ENCODE peak calls at places on chromosomes 11 and 22, in seven cellular contexts. W is fibroblast of lung, X is left ventricle myocardium inferior, Y is mucosa of descending colon, U is cardiac fibroblast, Q is astrocyte of the spinal cord, A is tibial nerve. O is an unnamed sample.

GRCh38 chr11:62540804-62541671 is 5.6 kb downstream of the AHNAK start:
- DNase-seq in W (no peak), X (peak; percentile 50), Y (peak; percentile 53), U (no peak), Q (no peak), A (no peak), O (no peak)

GRCh38 chr11:32105871-32106312 is 15.0 kb downstream of the RCN1 start:
- DNase-seq in W (no peak), X (no peak), Y (no peak), U (no peak), Q (no peak), A (no peak), O (no peak)

GRCh38 chr11:85685820-85686459 is at the start of gene CCDC89:
- DNase-seq in W (peak; percentile 99), X (peak; percentile 77), Y (peak; percentile 45), U (peak; percentile 99), Q (peak; percentile 94), A (peak; percentile 70), O (peak; percentile 98)

GRCh38 chr11:64810891-64811272 is 531 bp upstream of the MEN1 start:
- DNase-seq in W (no peak), X (no peak), Y (peak; percentile 45), U (no peak), Q (no peak), A (peak; percentile 8), O (no peak)

GRCh38 chr11:35144811-35145210 is 5.8 kb downstream of the CD44 start:
- DNase-seq in W (peak; percentile 72), X (no peak), Y (no peak), U (peak; percentile 71), Q (no peak), A (no peak), O (peak; percentile 68)

GRCh38 chr11:78961186-78961782 is 386.6 kb upstream of the NARS2 start:
- DNase-seq in W (peak; percentile 20), X (no peak), Y (peak; percentile 52), U (peak; percentile 47), Q (peak; percentile 33), A (no peak), O (peak; percentile 34)

GRCh38 chr11:75969626-75970308 is 154.8 kb downstream of the UVRAG start:
- DNase-seq in W (peak; percentile 57), X (no peak), Y (no peak), U (peak; percentile 95), Q (peak; percentile 30), A (no peak), O (peak; percentile 40)

GRCh38 chr11:14183973-14184372 is 175.0 kb downstream of the RRAS2 start:
- DNase-seq in W (no peak), X (no peak), Y (no peak), U (no peak), Q (no peak), A (no peak), O (no peak)

GRCh38 chr11:32892355-32893090 is at the start of gene QSER1:
- DNase-seq in W (peak; percentile 53), X (peak; percentile 81), Y (peak; percentile 78), U (peak; percentile 48), Q (peak; percentile 52), A (peak; percentile 50), O (peak; percentile 52)

GRCh38 chr11:45859661-45860140 is 12.4 kb downstream of the CRY2 start:
- DNase-seq in W (peak; percentile 95), X (peak; percentile 92), Y (peak; percentile 94), U (peak; percentile 95), Q (peak; percentile 96), A (peak; percentile 80), O (peak; percentile 98)

GRCh38 chr11:2686360-2687222 is 13.2 kb downstream of the KCNQ1OT1 start:
- DNase-seq in W (no peak), X (no peak), Y (no peak), U (no peak), Q (no peak), A (no peak), O (no peak)

GRCh38 chr22:41532908-41533825 is 11.1 kb downstream of the POLR3H start:
- DNase-seq in W (peak; percentile 30), X (peak; percentile 79), Y (peak; percentile 78), U (peak; percentile 72), Q (peak; percentile 40), A (peak; percentile 59), O (peak; percentile 71)

GRCh38 chr11:1382831-1383607 is 6.7 kb upstream of the BRSK2 start:
- DNase-seq in W (peak; percentile 63), X (peak; percentile 81), Y (peak; percentile 76), U (peak; percentile 66), Q (peak; percentile 37), A (peak; percentile 75), O (peak; percentile 70)

GRCh38 chr22:40153705-40154104 is 24.0 kb upstream of the TNRC6B start:
- DNase-seq in W (no peak), X (no peak), Y (no peak), U (no peak), Q (no peak), A (no peak), O (no peak)

GRCh38 chr22:40153186-40153585 is 24.5 kb upstream of the TNRC6B start:
- DNase-seq in W (no peak), X (no peak), Y (no peak), U (no peak), Q (no peak), A (no peak), O (no peak)

GRCh38 chr22:40157546-40157945 is 20.2 kb upstream of the TNRC6B start:
- DNase-seq in W (no peak), X (no peak), Y (peak; percentile 56), U (no peak), Q (no peak), A (no peak), O (no peak)

GRCh38 chr22:40161182-40161581 is 16.5 kb upstream of the TNRC6B start:
- DNase-seq in W (no peak), X (no peak), Y (no peak), U (no peak), Q (no peak), A (no peak), O (no peak)

GRCh38 chr22:40156001-40156516 is 21.7 kb upstream of the TNRC6B start:
- DNase-seq in W (peak; percentile 68), X (no peak), Y (peak; percentile 67), U (peak; percentile 47), Q (peak; percentile 61), A (no peak), O (peak; percentile 57)
- TF ChIP-seq CTCF in W (no peak), X (peak; percentile 36), Y (no peak), U (peak; percentile 13), Q (peak; percentile 30), A (no peak), O (peak; percentile 27)

GRCh38 chr11:12799373-12799835 is 125.2 kb downstream of the TEAD1 start:
- DNase-seq in W (peak; percentile 47), X (no peak), Y (no peak), U (no peak), Q (no peak), A (no peak), O (no peak)

GRCh38 chr11:12801976-12802375 is 127.8 kb downstream of the TEAD1 start:
- DNase-seq in W (no peak), X (no peak), Y (no peak), U (no peak), Q (no peak), A (no peak), O (no peak)

GRCh38 chr11:12797996-12798395 is 123.8 kb downstream of the TEAD1 start:
- DNase-seq in W (no peak), X (no peak), Y (no peak), U (no peak), Q (no peak), A (no peak), O (no peak)

GRCh38 chr11:12798609-12799011 is 124.4 kb downstream of the TEAD1 start:
- DNase-seq in W (peak; percentile 44), X (no peak), Y (peak; percentile 23), U (no peak), Q (no peak), A (no peak), O (no peak)

GRCh38 chr11:12800032-12800671 is 125.9 kb downstream of the TEAD1 start:
- DNase-seq in W (peak; percentile 88), X (no peak), Y (peak; percentile 33), U (peak; percentile 71), Q (peak; percentile 80), A (no peak), O (peak; percentile 56)
- H3K4me3 ChIP-seq in W (no peak overlapping the region), X (no peak overlapping the region), Y (no peak overlapping the region), U (no peak overlapping the region), Q (no peak overlapping the region), A (no peak overlapping the region), O (no peak overlapping the region)

GRCh38 chr11:82174610-82175009 is 559.1 kb downstream of the FAM181B start:
- DNase-seq in W (no peak), X (no peak), Y (no peak), U (no peak), Q (no peak), A (no peak), O (no peak)
- TF ChIP-seq CTCF in W (no peak), X (peak; percentile 11), Y (no peak), U (peak; percentile 31), Q (peak; percentile 24), A (no peak), O (no peak)

GRCh38 chr11:125872138-125872491 is 15.4 kb upstream of the HYLS1 start:
- DNase-seq in W (no peak), X (no peak), Y (no peak), U (no peak), Q (no peak), A (no peak), O (no peak)

GRCh38 chr11:125869526-125869925 is 17.9 kb upstream of the HYLS1 start:
- DNase-seq in W (peak; percentile 8), X (no peak), Y (no peak), U (no peak), Q (no peak), A (no peak), O (no peak)

GRCh38 chr11:125871391-125872137 is 15.9 kb upstream of the HYLS1 start:
- DNase-seq in W (peak; percentile 22), X (no peak), Y (no peak), U (peak; percentile 60), Q (peak; percentile 18), A (no peak), O (peak; percentile 64)

GRCh38 chr11:125874556-125875124 is 12.8 kb upstream of the HYLS1 start:
- DNase-seq in W (peak; percentile 49), X (peak; percentile 25), Y (peak; percentile 83), U (peak; percentile 85), Q (peak; percentile 67), A (peak; percentile 69), O (peak; percentile 87)

GRCh38 chr11:125873881-125874555 is 13.4 kb upstream of the HYLS1 start:
- DNase-seq in W (no peak), X (no peak), Y (no peak), U (no peak), Q (no peak), A (no peak), O (no peak)
- H3K4me3 ChIP-seq in W (no peak overlapping the region), X (peak overlapping the region; percentile 44), Y (no peak overlapping the region), U (peak overlapping the region; percentile 22), Q (no peak overlapping the region), A (no peak overlapping the region), O (peak overlapping the region; percentile 56)

DNA sequence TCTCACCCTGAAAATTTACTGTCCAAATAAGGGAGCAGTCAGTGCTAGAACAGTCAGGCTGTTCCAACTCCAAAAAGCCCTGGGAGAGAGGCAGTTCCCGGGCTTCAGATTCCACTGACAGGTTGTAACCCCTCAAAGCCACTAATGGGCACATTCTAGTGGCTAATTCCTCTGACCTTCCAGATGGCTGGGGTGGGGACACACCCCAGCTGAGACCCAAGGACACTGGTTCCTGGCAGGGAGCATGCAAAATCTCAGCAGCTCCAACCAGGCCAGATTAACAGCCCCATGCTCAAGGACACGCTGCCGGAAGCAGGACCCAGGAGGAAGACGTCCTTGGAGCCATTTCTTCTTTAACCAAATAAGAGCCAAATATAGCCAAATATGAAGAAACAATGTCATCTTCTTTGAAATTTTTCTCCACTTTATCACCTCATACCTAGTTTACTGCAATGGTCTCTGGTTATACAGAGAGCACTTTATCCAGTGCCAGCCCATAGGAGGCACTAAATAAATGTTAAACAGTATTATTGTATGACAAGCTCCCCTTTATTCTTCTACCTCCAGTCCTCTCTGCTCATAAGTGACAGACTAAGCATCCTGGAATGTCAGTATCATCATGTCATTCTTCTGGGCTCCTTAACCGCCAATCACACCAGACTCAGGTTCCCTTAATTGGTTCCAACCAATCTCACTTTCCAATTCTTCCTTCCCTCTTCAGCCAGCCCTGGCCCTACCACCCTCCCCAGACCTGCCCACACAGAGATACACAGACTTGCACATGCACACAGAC is 92.9 kb downstream of the RPL27A start:
- DNase-seq in W (peak; percentile 40), X (no peak), Y (no peak), U (no peak), Q (no peak), A (no peak), O (no peak)
- TF ChIP-seq CTCF in W (no peak), X (no peak), Y (no peak), U (no peak), Q (no peak), A (no peak), O (no peak)

O was measured in fibroblast of pulmonary artery.